ENCODE peak calls at places on chromosomes 1 and 21, in seven cellular contexts. Y is HCT116, X is SK-N-SH, I is H1, O is K562, W is HepG2, L is GM12878. Z is an unnamed sample.
A peak's percentile ranks its signal among the peaks of the same experiment; 100 is the strongest.

GRCh38 chr1:51147394-51147793 is 45.4 kb downstream of the C1orf185 start:
- DNase-seq in Y (no peak), X (peak; percentile 17), I (no peak), O (no peak), W (no peak), L (no peak), Z (no peak)

GRCh38 chr1:11527541-11528452 is 48.8 kb downstream of the DISP3 start:
- DNase-seq in Y (no peak), X (no peak), I (no peak), O (no peak), W (no peak), L (no peak), Z (no peak)

GRCh38 chr1:232249335-232249734 is 380.6 kb downstream of the SIPA1L2 start:
- DNase-seq in Y (no peak), X (no peak), I (no peak), O (no peak), W (no peak), L (no peak), Z (no peak)

GRCh38 chr1:47991698-47992097 is 5.5 kb downstream of the TRABD2B start:
- DNase-seq in Y (no peak), X (peak; percentile 68), I (no peak), O (no peak), W (no peak), L (no peak), Z (no peak)

GRCh38 chr1:183543619-183544204 is 46.5 kb downstream of the NCF2 start:
- DNase-seq in Y (peak; percentile 23), X (peak; percentile 48), I (no peak), O (peak; percentile 46), W (peak; percentile 50), L (peak; percentile 19), Z (peak; percentile 59)

GRCh38 chr1:115210302-115210711 is 121.0 kb upstream of the TSPAN2 start:
- DNase-seq in Y (no peak), X (no peak), I (no peak), O (no peak), W (no peak), L (no peak), Z (peak; percentile 84)

GRCh38 chr21:35777081-35777480 is 283.2 kb downstream of the SETD4 start:
- DNase-seq in Y (no peak), X (no peak), I (no peak), O (no peak), W (no peak), L (no peak), Z (no peak)

GRCh38 chr1:89394851-89395250 is 31.0 kb downstream of the GBP6 start:
- DNase-seq in Y (no peak), X (no peak), I (no peak), O (no peak), W (no peak), L (no peak), Z (no peak)

GRCh38 chr1:11653616-11654570 is at the start of gene FBXO2:
- DNase-seq in Y (peak; percentile 26), X (peak; percentile 89), I (peak; percentile 57), O (peak; percentile 75), W (no peak), L (no peak), Z (peak; percentile 62)

GRCh38 chr1:237383825-237384612 is 342.0 kb downstream of the RYR2 start:
- DNase-seq in Y (no peak), X (no peak), I (no peak), O (no peak), W (no peak), L (no peak), Z (no peak)

GRCh38 chr1:110765640-110766335 is 91.0 kb upstream of the KCNA3 start:
- DNase-seq in Y (peak; percentile 10), X (peak; percentile 63), I (no peak), O (peak; percentile 58), W (peak; percentile 25), L (no peak), Z (peak; percentile 60)

GRCh38 chr1:42463906-42464305 is 820 bp downstream of the CCDC30 start:
- DNase-seq in Y (no peak), X (no peak), I (no peak), O (no peak), W (no peak), L (no peak), Z (no peak)

GRCh38 chr1:117631361-117631760 is 25.5 kb downstream of the TENT5C start:
- DNase-seq in Y (no peak), X (no peak), I (no peak), O (no peak), W (no peak), L (no peak), Z (no peak)

GRCh38 chr1:165875604-165876003 is 48.2 kb downstream of the UCK2 start:
- DNase-seq in Y (no peak), X (no peak), I (no peak), O (no peak), W (no peak), L (no peak), Z (no peak)

GRCh38 chr1:26913754-26914619 is at the start of gene NR0B2:
- DNase-seq in Y (no peak), X (no peak), I (no peak), O (peak; percentile 80), W (peak; percentile 100), L (no peak), Z (no peak)

GRCh38 chr1:167043752-167044488 is 46.3 kb downstream of the GPA33 start:
- DNase-seq in Y (no peak), X (peak; percentile 67), I (no peak), O (peak; percentile 79), W (peak; percentile 36), L (no peak), Z (peak; percentile 64)

GRCh38 chr1:231734417-231734816 is 107.8 kb downstream of the DISC1 start:
- DNase-seq in Y (no peak), X (no peak), I (no peak), O (no peak), W (no peak), L (no peak), Z (no peak)

GRCh38 chr1:201714542-201715276 is 114.2 kb upstream of the IPO9 start:
- DNase-seq in Y (peak; percentile 97), X (no peak), I (no peak), O (peak; percentile 76), W (no peak), L (no peak), Z (no peak)

GRCh38 chr1:6612641-6613360 is 730 bp upstream of the PHF13 start:
- DNase-seq in Y (no peak), X (peak; percentile 62), I (no peak), O (no peak), W (peak; percentile 23), L (no peak), Z (peak; percentile 55)

GRCh38 chr1:34013958-34014737 is 150.3 kb downstream of the HMGB4 start:
- DNase-seq in Y (peak; percentile 28), X (peak; percentile 22), I (peak; percentile 90), O (peak; percentile 43), W (no peak), L (no peak), Z (peak; percentile 17)

GRCh38 chr1:18805925-18806849 is 53.3 kb downstream of the TAS1R2 start:
- DNase-seq in Y (no peak), X (no peak), I (no peak), O (no peak), W (no peak), L (no peak), Z (no peak)

GRCh38 chr1:110450928-110451327 is at the start of gene PROK1:
- DNase-seq in Y (no peak), X (no peak), I (no peak), O (no peak), W (no peak), L (no peak), Z (no peak)

GRCh38 chr1:24828887-24829192 is 83.6 kb downstream of the CLIC4 start:
- DNase-seq in Y (no peak), X (peak; percentile 48), I (no peak), O (no peak), W (no peak), L (no peak), Z (no peak)
- TF ChIP-seq JUND in Y (no peak), X (no peak), I (no peak), O (no peak), W (no peak), L (no peak), Z (no peak)

DNA sequence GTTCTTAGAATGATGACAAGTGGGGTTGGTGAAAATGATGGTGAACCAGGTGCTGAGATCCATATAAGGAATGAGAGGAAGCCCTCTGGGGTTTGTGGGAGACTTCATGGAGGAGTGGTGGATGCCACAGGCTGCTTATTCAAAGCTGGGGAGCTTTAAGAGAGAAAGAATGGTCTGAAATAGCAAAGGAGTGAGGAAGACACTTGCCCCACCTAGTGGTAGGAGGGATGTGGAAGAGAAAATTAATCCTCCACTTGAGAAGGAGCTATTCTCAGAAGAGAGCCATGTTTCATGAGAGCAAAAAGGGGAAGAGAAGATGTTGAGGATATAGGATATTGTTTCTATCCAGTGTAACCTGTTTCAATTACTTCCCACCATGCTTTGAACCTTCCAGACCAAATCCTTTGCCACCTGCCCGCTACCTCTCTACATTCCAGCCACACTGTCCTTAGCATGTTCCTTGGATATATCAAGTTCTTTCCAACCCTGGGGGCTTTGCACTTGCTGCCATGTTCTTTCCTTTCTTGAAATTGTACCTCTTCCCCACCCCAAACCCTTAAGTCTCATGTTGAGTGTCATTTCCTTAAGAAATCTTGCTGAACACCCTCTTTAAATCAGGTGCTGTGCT is 19.6 kb upstream of the ZNF648 start:
- DNase-seq in Y (peak; percentile 29), X (peak; percentile 52), I (peak; percentile 58), O (peak; percentile 59), W (peak; percentile 13), L (no peak), Z (peak; percentile 76)
- TF ChIP-seq JUND in Y (no peak), X (no peak), I (no peak), O (no peak), W (no peak), L (no peak), Z (no peak)

GRCh38 chr1:102954576-102954975 is 153.7 kb downstream of the COL11A1 start:
- DNase-seq in Y (no peak), X (no peak), I (no peak), O (no peak), W (no peak), L (no peak), Z (no peak)
- TF ChIP-seq JUND in Y (no peak), X (no peak), I (no peak), O (no peak), W (no peak), L (no peak), Z (no peak)

GRCh38 chr1:66250075-66250474 is 283.9 kb upstream of the SGIP1 start:
- DNase-seq in Y (no peak), X (no peak), I (no peak), O (no peak), W (no peak), L (no peak), Z (no peak)

GRCh38 chr1:66250483-66250882 is 283.5 kb upstream of the SGIP1 start:
- DNase-seq in Y (no peak), X (no peak), I (no peak), O (no peak), W (no peak), L (no peak), Z (no peak)

GRCh38 chr1:66254785-66255184 is 279.2 kb upstream of the SGIP1 start:
- DNase-seq in Y (no peak), X (no peak), I (no peak), O (no peak), W (no peak), L (no peak), Z (no peak)

GRCh38 chr1:66251521-66251920 is 282.4 kb upstream of the SGIP1 start:
- DNase-seq in Y (no peak), X (no peak), I (no peak), O (no peak), W (no peak), L (no peak), Z (no peak)

GRCh38 chr1:66253330-66253921 is 280.5 kb upstream of the SGIP1 start:
- DNase-seq in Y (peak; percentile 65), X (peak; percentile 50), I (no peak), O (peak; percentile 32), W (peak; percentile 26), L (peak; percentile 55), Z (peak; percentile 15)
- TF ChIP-seq JUND in Y (no peak), X (no peak), I (no peak), O (no peak), W (no peak), L (no peak), Z (no peak)

GRCh38 chr1:116508984-116509980 is 61.5 kb downstream of the CD58 start:
- DNase-seq in Y (peak; percentile 88), X (no peak), I (no peak), O (peak; percentile 51), W (peak; percentile 89), L (no peak), Z (no peak)
- TF ChIP-seq JUND in Y (peak; percentile 75), X (peak; percentile 67), I (no peak), O (peak; percentile 45), W (peak; percentile 38), L (no peak), Z (no peak)

Z was measured in T47D.